ENCODE peak calls at places on chromosomes 16 and 17, in nine cellular contexts. O is H1, S is body of pancreas, R is IMR-90, U is A549, T is NB4, Z is lower leg skin, G is esophagus squamous epithelium, V is heart left ventricle. B is an unnamed sample.

GRCh38 chr17:77495575-77495974 is 354.8 kb downstream of the SEC14L1 start:
- DNase-seq in G (no peak), V (no peak), O (no peak), R (no peak), Z (no peak), U (no peak), S (no peak), T (no peak), B (peak)

GRCh38 chr17:12618557-12618956 is 47.1 kb upstream of the MYOCD start:
- DNase-seq in T (no peak), V (no peak), S (no peak), G (no peak), R (peak), O (no peak), Z (no peak), U (no peak), B (no peak)

GRCh38 chr17:1737531-1738291 is 5.0 kb upstream of the SERPINF2 start:
- DNase-seq in Z (no peak), U (no peak), G (no peak), V (no peak), T (no peak), S (no peak), O (no peak), R (no peak), B (no peak)

GRCh38 chr17:80413771-80414507 is 1.0 kb upstream of the ENDOV start:
- DNase-seq in Z (no peak), G (no peak), O (no peak), S (no peak), T (no peak), V (no peak), R (no peak), U (no peak), B (no peak)

GRCh38 chr16:57614546-57615343 is 13.7 kb upstream of the ADGRG1 start:
- DNase-seq in R (no peak), U (no peak), T (no peak), S (peak), V (no peak), Z (no peak), G (no peak), O (peak), B (peak)

GRCh38 chr17:40093005-40093579 is 7.3 kb downstream of the NR1D1 start:
- DNase-seq in U (no peak), T (no peak), O (no peak), V (peak), R (no peak), S (no peak), Z (peak), G (no peak), B (no peak)

GRCh38 chr17:77628035-77628434 is 330.5 kb upstream of the TNRC6C start:
- DNase-seq in Z (no peak), T (peak), U (no peak), O (no peak), S (no peak), V (no peak), G (no peak), R (no peak), B (no peak)

GRCh38 chr17:5921919-5922318 is 148.3 kb upstream of the WSCD1 start:
- DNase-seq in T (no peak), Z (no peak), R (no peak), O (no peak), G (no peak), V (no peak), U (peak), S (no peak), B (no peak)

GRCh38 chr17:6506679-6507231 is 49.6 kb downstream of the PITPNM3 start:
- DNase-seq in T (no peak), G (no peak), S (no peak), V (no peak), Z (peak), O (no peak), R (no peak), U (peak), B (no peak)

GRCh38 chr17:42555122-42555622 is 2.4 kb downstream of the HSD17B1 start:
- DNase-seq in O (no peak), V (no peak), U (no peak), S (no peak), R (no peak), Z (no peak), G (no peak), T (no peak), B (no peak)

GRCh38 chr17:31446195-31446967 is 54.9 kb downstream of the RAB11FIP4 start:
- DNase-seq in T (no peak), O (no peak), Z (no peak), G (no peak), U (peak), R (no peak), S (no peak), V (no peak), B (no peak)

GRCh38 chr17:9401434-9401833 is 174.2 kb downstream of the STX8 start:
- DNase-seq in S (no peak), Z (no peak), T (peak), O (no peak), G (no peak), U (peak), V (no peak), R (peak), B (no peak)

GRCh38 chr17:82239401-82239925 is 10.6 kb downstream of the SLC16A3 start:
- DNase-seq in Z (no peak), S (no peak), O (no peak), V (no peak), U (no peak), R (no peak), G (no peak), T (no peak), B (no peak)

GRCh38 chr17:50165867-50166517 is at the start of gene SGCA:
- DNase-seq in G (no peak), V (peak), O (no peak), U (no peak), T (no peak), R (no peak), S (no peak), Z (no peak), B (no peak)

GRCh38 chr17:7572588-7573323 is 6.7 kb upstream of the CD68 start:
- DNase-seq in Z (peak), V (peak), R (peak), G (peak), O (peak), T (peak), U (peak), S (peak), B (peak)

GRCh38 chr16:79870016-79870886 is 269.7 kb upstream of the MAF start:
- DNase-seq in O (no peak), G (no peak), T (no peak), V (no peak), U (no peak), R (no peak), Z (no peak), S (no peak), B (no peak)

GRCh38 chr16:11524098-11524760 is 62.5 kb downstream of the LITAF start:
- DNase-seq in R (no peak), O (no peak), Z (no peak), G (no peak), U (no peak), T (no peak), S (no peak), V (no peak), B (no peak)

GRCh38 chr17:45873728-45874127 is 20.6 kb upstream of the MAPT start:
- DNase-seq in R (no peak), O (no peak), Z (no peak), V (no peak), G (no peak), U (no peak), S (no peak), T (peak), B (no peak)

GRCh38 chr16:56357291-56357764 is 68.0 kb downstream of the AMFR start:
- DNase-seq in T (no peak), Z (no peak), S (peak), V (peak), R (peak), U (no peak), G (no peak), O (peak), B (peak)

GRCh38 chr16:85086347-85087291 is 25.7 kb downstream of the CIBAR2 start:
- DNase-seq in U (peak), T (peak), V (no peak), S (peak), O (peak), Z (peak), G (no peak), R (peak), B (peak)

GRCh38 chr16:72014675-72015074 is 6.1 kb downstream of the DHODH start:
- DNase-seq in T (no peak), O (no peak), S (no peak), Z (no peak), G (no peak), U (no peak), R (no peak), V (no peak), B (no peak)

GRCh38 chr17:46782250-46782953 is 36.1 kb downstream of the WNT3 start:
- DNase-seq in R (no peak), Z (no peak), T (peak), O (peak), V (no peak), G (no peak), S (peak), U (peak), B (no peak)

GRCh38 chr17:35849469-35850348 is 19.0 kb downstream of the HEATR9 start:
- DNase-seq in S (peak), G (no peak), O (peak), Z (no peak), V (peak), T (peak), U (peak), R (peak), B (no peak)

GRCh38 chr17:6470751-6471521 is 26.7 kb downstream of the PIMREG start:
- DNase-seq in V (no peak), O (no peak), T (peak), G (no peak), S (no peak), R (no peak), Z (no peak), U (no peak), B (no peak)

GRCh38 chr17:17028059-17028877 is 14.0 kb upstream of the MPRIP start:
- DNase-seq in V (no peak), G (no peak), U (peak), S (peak), T (no peak), R (peak), Z (peak), O (peak), B (peak)

GRCh38 chr17:40497704-40498103 is 3.7 kb downstream of the TNS4 start:
- DNase-seq in O (no peak), S (no peak), U (peak), G (no peak), R (peak), V (no peak), T (no peak), Z (no peak), B (no peak)

GRCh38 chr17:15966183-15966878 is 21.4 kb downstream of the ADORA2B start:
- DNase-seq in O (peak), S (peak), Z (no peak), T (peak), R (peak), G (no peak), U (no peak), V (no peak), B (peak)

GRCh38 chr16:85137323-85138072 is 25.2 kb upstream of the CIBAR2 start:
- DNase-seq in G (no peak), V (peak), R (peak), S (peak), T (no peak), U (peak), O (no peak), Z (peak), B (peak)

GRCh38 chr16:80825365-80825758 is 21.0 kb upstream of the CDYL2 start:
- DNase-seq in G (no peak), T (no peak), U (no peak), O (no peak), R (no peak), V (no peak), Z (no peak), S (no peak), B (no peak)

GRCh38 chr16:65991149-65991701 is 375.3 kb upstream of the CDH5 start:
- DNase-seq in T (no peak), G (no peak), R (no peak), U (no peak), O (no peak), S (no peak), Z (no peak), V (no peak), B (no peak)

GRCh38 chr16:80862153-80862552 is 57.8 kb upstream of the CDYL2 start:
- DNase-seq in Z (no peak), R (no peak), G (no peak), T (peak), V (no peak), S (no peak), U (no peak), O (no peak), B (no peak)

GRCh38 chr17:39927928-39928867 is 666 bp downstream of the LRRC3C start:
- DNase-seq in T (no peak), O (peak), U (peak), G (no peak), R (no peak), S (peak), Z (peak), V (peak), B (no peak)

GRCh38 chr17:58710948-58711552 is 18.6 kb downstream of the RAD51C start:
- DNase-seq in S (peak), R (peak), O (peak), Z (peak), U (peak), T (peak), V (peak), G (no peak), B (no peak)

GRCh38 chr17:42178817-42179216 is 2.1 kb downstream of the KCNH4 start:
- DNase-seq in U (no peak), T (peak), R (no peak), O (no peak), Z (no peak), V (no peak), G (no peak), S (no peak), B (no peak)

GRCh38 chr17:81644496-81644895 is 7.5 kb downstream of the TSPAN10 start:
- DNase-seq in G (no peak), R (no peak), V (no peak), S (no peak), O (no peak), T (no peak), U (no peak), Z (no peak), B (no peak)

GRCh38 chr17:55458977-55459376 is 37.3 kb upstream of the MMD start:
- DNase-seq in T (no peak), S (no peak), G (no peak), O (no peak), R (peak), U (peak), V (no peak), Z (no peak), B (no peak)

GRCh38 chr16:84672276-84673202 is 24.2 kb downstream of the KLHL36 start:
- DNase-seq in V (peak), R (peak), O (peak), Z (peak), U (peak), T (peak), S (peak), G (peak), B (peak)

GRCh38 chr16:22719945-22720344 is 94.0 kb upstream of the HS3ST2 start:
- DNase-seq in O (no peak), Z (no peak), T (no peak), V (no peak), U (no peak), G (no peak), R (no peak), S (no peak), B (no peak)
- H3K4me3 ChIP-seq in O (no peak), Z (no peak), T (no peak), V (no peak), U (no peak), G (no peak), R (no peak), S (no peak), B (no peak)

DNA sequence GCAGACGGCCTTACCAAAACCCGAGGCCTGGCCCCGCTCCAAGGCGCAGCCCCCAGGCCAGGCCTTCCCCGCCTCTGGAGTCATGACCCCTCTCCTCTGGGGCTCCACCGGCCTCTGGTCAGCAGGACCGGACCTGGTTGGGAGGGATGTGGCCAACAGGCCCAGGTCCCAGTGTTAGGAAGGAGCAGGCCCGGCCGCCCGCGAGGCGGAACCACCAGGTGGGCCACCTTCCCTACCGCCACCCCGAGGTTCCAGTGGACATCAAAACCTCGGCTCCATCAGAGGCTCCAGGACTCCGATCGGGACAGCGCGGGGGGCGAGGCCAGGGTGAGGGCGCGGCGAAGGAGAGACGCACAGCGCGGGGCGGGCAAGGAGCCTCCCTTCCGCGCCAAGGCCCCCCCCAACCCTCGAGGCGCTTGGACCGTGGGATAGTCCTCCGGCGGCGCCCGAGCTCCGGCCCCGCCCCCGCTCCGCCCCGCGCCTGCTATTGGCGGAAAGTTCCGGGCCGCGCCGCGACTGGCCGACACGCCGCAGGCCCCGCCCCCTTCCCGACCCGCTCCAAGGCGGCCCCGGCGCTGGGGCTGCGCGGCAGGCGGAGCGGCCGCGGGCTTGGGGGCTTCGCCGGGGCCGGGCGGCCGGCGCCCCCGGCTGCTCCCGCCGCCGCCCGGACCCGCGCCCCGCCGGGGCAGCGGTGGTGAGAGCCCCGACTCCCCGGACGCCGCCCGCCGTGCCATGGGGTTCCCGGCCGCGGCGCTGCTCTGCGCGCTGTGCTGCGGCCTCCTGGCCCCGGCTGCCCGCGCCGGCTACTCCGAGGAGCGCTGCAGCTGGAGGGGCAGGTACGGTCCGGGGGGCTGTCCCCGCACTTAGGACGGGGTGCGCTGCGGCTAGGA is at the start of gene METRN:
- DNase-seq in Z (peak), S (peak), U (peak), G (no peak), O (peak), T (peak), R (peak), V (peak), B (peak)
- TF ChIP-seq POLR2A in Z (no peak), S (no peak), U (peak), G (no peak), O (no peak), T (no peak), R (no peak), V (peak), B (no peak)

GRCh38 chr16:30356401-30357084 is 1.4 kb upstream of the CD2BP2 start:
- DNase-seq in O (no peak), V (no peak), R (no peak), G (no peak), S (no peak), U (no peak), T (no peak), Z (no peak), B (no peak)
- H3K4me3 ChIP-seq in O (peak), V (no peak), R (no peak), G (peak), S (no peak), U (peak), T (peak), Z (no peak), B (peak)

GRCh38 chr16:30983898-30984610 is 953 bp upstream of the HSD3B7 start:
- DNase-seq in Z (no peak), U (no peak), S (no peak), G (no peak), O (no peak), T (no peak), V (no peak), R (no peak), B (peak)
- TF ChIP-seq POLR2A in Z (no peak), U (no peak), S (no peak), G (no peak), O (no peak), T (no peak), V (no peak), R (no peak), B (no peak)

DNA sequence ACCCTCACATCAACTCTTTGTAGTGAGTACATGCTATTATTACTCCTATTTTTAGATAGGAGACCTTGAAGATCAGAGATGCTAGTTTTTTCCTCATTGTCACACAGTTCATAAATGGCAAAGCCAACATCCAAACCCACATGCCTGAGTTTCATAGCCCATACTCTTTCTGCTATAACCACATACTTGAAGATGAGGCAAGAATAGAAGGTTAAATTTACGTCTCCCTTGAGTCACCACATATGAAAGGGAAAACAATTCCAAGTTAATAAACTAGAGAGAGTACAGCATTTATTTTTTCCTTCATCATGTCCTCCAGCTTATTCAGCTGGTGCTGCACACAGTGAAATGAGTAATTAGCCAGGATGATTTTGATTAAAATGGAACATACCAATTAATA is 23.7 kb downstream of the NUDT7 start:
- DNase-seq in U (no peak), O (no peak), G (no peak), R (peak), Z (no peak), V (no peak), T (no peak), S (no peak), B (no peak)
- H3K4me3 ChIP-seq in U (no peak), O (no peak), G (no peak), R (no peak), Z (no peak), V (no peak), T (no peak), S (no peak), B (no peak)

DNA sequence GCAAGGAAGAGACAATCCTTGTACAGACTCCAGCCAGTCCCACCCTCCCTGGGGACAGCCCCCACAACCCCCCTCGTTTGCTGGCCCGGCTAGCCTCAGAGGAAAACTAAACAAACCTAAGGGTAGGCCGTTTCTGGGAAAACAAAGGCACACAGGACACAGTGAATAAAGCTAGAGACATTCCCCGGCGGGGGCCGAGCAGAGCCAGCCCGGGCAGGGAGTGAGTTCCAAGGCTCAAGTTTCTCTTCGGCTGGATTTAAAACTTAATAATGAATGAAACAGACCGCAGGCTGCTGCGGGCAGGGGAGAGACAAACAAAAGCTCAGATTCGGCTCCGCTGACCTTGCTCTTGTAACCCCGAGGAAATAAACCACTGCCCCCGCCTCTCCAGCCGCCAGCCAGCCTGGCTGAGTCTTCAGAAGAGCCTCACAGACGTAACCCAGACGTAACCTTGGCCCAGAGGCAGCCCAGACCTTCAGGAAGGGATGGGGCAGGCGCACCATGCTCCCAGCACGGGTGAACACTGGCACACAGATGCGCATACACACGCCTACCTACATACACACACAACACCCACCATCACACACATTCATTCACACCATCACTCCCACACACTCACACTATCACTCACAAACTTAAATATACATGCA is 216.0 kb downstream of the ZNF423 start:
- DNase-seq in S (peak), V (peak), U (no peak), T (no peak), R (peak), G (no peak), O (peak), Z (no peak), B (no peak)
- TF ChIP-seq POLR2A in S (no peak), V (no peak), U (no peak), T (no peak), R (no peak), G (no peak), O (no peak), Z (no peak), B (no peak)

GRCh38 chr17:44187131-44187899 is 543 bp downstream of the TMUB2 start:
- DNase-seq in S (no peak), V (no peak), U (no peak), R (peak), G (no peak), T (no peak), Z (no peak), O (peak), B (no peak)

GRCh38 chr17:44186307-44187130 is at the start of gene TMUB2:
- DNase-seq in R (peak), T (peak), V (peak), O (peak), G (peak), U (peak), Z (peak), S (peak), B (peak)

GRCh38 chr17:44191389-44191788 is 4.6 kb downstream of the TMUB2 start:
- DNase-seq in Z (no peak), V (no peak), G (no peak), R (no peak), U (no peak), S (no peak), O (no peak), T (no peak), B (no peak)

GRCh38 chr17:44190496-44190895 is 3.7 kb downstream of the TMUB2 start:
- DNase-seq in V (no peak), O (no peak), R (no peak), Z (no peak), S (no peak), T (no peak), G (no peak), U (no peak), B (no peak)

GRCh38 chr17:44188757-44189403 is 2.1 kb downstream of the TMUB2 start:
- DNase-seq in S (no peak), G (no peak), T (no peak), R (no peak), V (no peak), Z (no peak), O (no peak), U (no peak), B (no peak)
- H3K4me3 ChIP-seq in S (no peak), G (no peak), T (no peak), R (no peak), V (no peak), Z (no peak), O (no peak), U (no peak), B (no peak)

B was measured in suprapubic skin.